ENCODE peak calls at places on chromosomes 3 and 15, in eight cellular contexts. X is uterus; Z is Right ventricle myocardium superior; P is Peyer's patch; A is adipocyte; W is stimulated activated CD8-positive, alpha-beta memory T cell treated with anti-CD3 and anti-CD28 coated beads, Interleukin-15, amount 100 ng/mL, for 48 hours; S is T47D; Q is NCI-H2081. D is an unnamed sample.

GRCh38 chr3:63945558-63946096 is 33.4 kb upstream of the SCAANT1 start:
- DNase-seq in Q (no peak), A (no peak), Z (no peak), W (no peak), X (no peak), S (no peak), P (no peak), D (peak)

GRCh38 chr15:83108266-83109219 is 1.1 kb downstream of the TM6SF1 start:
- DNase-seq in P (no peak), W (no peak), Z (peak), Q (no peak), X (peak), A (no peak), S (no peak), D (peak)

GRCh38 chr3:116005404-116005803 is 382.1 kb downstream of the GAP43 start:
- DNase-seq in Q (no peak), W (no peak), Z (peak), A (peak), S (no peak), P (no peak), X (no peak), D (peak)

GRCh38 chr3:194101592-194102432 is 34.1 kb upstream of the HES1 start:
- DNase-seq in Z (no peak), P (no peak), S (no peak), A (no peak), Q (no peak), X (no peak), W (no peak), D (no peak)

GRCh38 chr3:159884661-159885402 is 103.8 kb upstream of the IL12A start:
- DNase-seq in Z (no peak), P (no peak), S (peak), X (no peak), A (peak), W (no peak), Q (peak), D (peak)

GRCh38 chr3:30908466-30909037 is 14.1 kb upstream of the GADL1 start:
- DNase-seq in S (no peak), Z (no peak), A (no peak), W (no peak), P (no peak), Q (peak), X (no peak), D (no peak)

GRCh38 chr3:113287111-113287817 is 75.9 kb downstream of the BOC start:
- DNase-seq in Z (no peak), W (no peak), S (peak), A (peak), X (no peak), P (no peak), Q (no peak), D (peak)

GRCh38 chr3:64575211-64575844 is 112.5 kb downstream of the ADAMTS9 start:
- DNase-seq in X (no peak), P (no peak), S (no peak), Z (no peak), Q (no peak), W (no peak), A (peak), D (peak)

GRCh38 chr3:171095063-171095462 is 68.5 kb upstream of the SLC2A2 start:
- DNase-seq in P (no peak), Q (no peak), Z (no peak), W (no peak), A (no peak), X (no peak), S (no peak), D (no peak)

GRCh38 chr15:65659502-65660052 is 37.8 kb downstream of the SLC24A1 start:
- DNase-seq in A (peak), S (no peak), Z (no peak), Q (no peak), W (no peak), P (no peak), X (no peak), D (peak)

GRCh38 chr3:128461731-128462130 is 5.0 kb downstream of the DNAJB8 start:
- DNase-seq in A (no peak), Q (no peak), P (no peak), X (no peak), Z (peak), W (no peak), S (no peak), D (no peak)

GRCh38 chr3:88219138-88219792 is 69.5 kb downstream of the C3orf38 start:
- DNase-seq in P (peak), Z (no peak), S (peak), W (no peak), X (no peak), A (peak), Q (peak), D (peak)

GRCh38 chr3:46695177-46695961 is 1.9 kb upstream of the ALS2CL start:
- DNase-seq in Z (peak), X (peak), A (no peak), S (no peak), Q (no peak), W (no peak), P (no peak), D (no peak)

GRCh38 chr3:63960048-63960711 is 48.0 kb upstream of the SCAANT1 start:
- DNase-seq in X (peak), W (no peak), Z (no peak), S (no peak), Q (no peak), A (peak), P (no peak), D (peak)

GRCh38 chr3:120013481-120013880 is 80.8 kb downstream of the GSK3B start:
- DNase-seq in P (no peak), Z (no peak), X (no peak), A (no peak), S (no peak), W (no peak), Q (no peak), D (peak)

GRCh38 chr3:125512135-125512920 is 7.7 kb downstream of the SNX4 start:
- DNase-seq in A (peak), X (no peak), Q (peak), Z (no peak), P (no peak), S (no peak), W (no peak), D (peak)

GRCh38 chr3:155106059-155106458 is 25.9 kb downstream of the MME start:
- DNase-seq in W (no peak), Z (no peak), A (no peak), S (no peak), P (no peak), X (no peak), Q (no peak), D (peak)

GRCh38 chr3:11591401-11592266 is 52.1 kb downstream of the VGLL4 start:
- DNase-seq in A (peak), X (peak), Z (peak), P (no peak), S (no peak), Q (no peak), W (no peak), D (peak)

GRCh38 chr15:61050844-61051569 is 178.1 kb downstream of the RORA start:
- DNase-seq in S (no peak), P (no peak), W (no peak), Q (no peak), A (no peak), X (no peak), Z (no peak), D (no peak)

GRCh38 chr15:90994059-90994416 is 297 bp downstream of the PRC1 start:
- DNase-seq in X (no peak), A (peak), S (no peak), P (no peak), W (no peak), Z (no peak), Q (no peak), D (no peak)

GRCh38 chr3:51063074-51063473 is 322.0 kb upstream of the MANF start:
- DNase-seq in X (no peak), W (no peak), Q (no peak), A (no peak), Z (no peak), S (no peak), P (no peak), D (no peak)

GRCh38 chr3:182450942-182451607 is 342.2 kb upstream of the ATP11B start:
- DNase-seq in Q (no peak), X (no peak), A (no peak), W (no peak), S (no peak), P (no peak), Z (no peak), D (no peak)

GRCh38 chr3:107897471-107898180 is 193.2 kb downstream of the CD47 start:
- DNase-seq in Z (no peak), S (no peak), X (no peak), A (no peak), P (no peak), W (no peak), Q (no peak), D (peak)